ENCODE peak calls at places on chromosomes 3 and 15, in five cellular contexts. One of them, this sample, is unnamed.

GRCh38 chr3:11367116-11367781 is 95.1 kb downstream of the ATG7 start:
- DNase-seq in breast epithelium: no peak
- DNase-seq in body of pancreas: peak
- DNase-seq in A549: no peak
- DNase-seq in HCT116: no peak
- DNase-seq in this sample: no peak

GRCh38 chr3:45145223-45145622 is 955 bp downstream of the CDCP1 start:
- DNase-seq in breast epithelium: peak
- DNase-seq in body of pancreas: no peak
- DNase-seq in A549: no peak
- DNase-seq in HCT116: no peak
- DNase-seq in this sample: no peak

GRCh38 chr3:116423945-116424344 is 21.3 kb downstream of the LSAMP start:
- DNase-seq in breast epithelium: no peak
- DNase-seq in body of pancreas: no peak
- DNase-seq in A549: no peak
- DNase-seq in HCT116: no peak
- DNase-seq in this sample: no peak

GRCh38 chr15:94840794-94841587 is 609.6 kb downstream of the MCTP2 start:
- DNase-seq in breast epithelium: no peak
- DNase-seq in body of pancreas: no peak
- DNase-seq in A549: no peak
- DNase-seq in HCT116: no peak
- DNase-seq in this sample: no peak

GRCh38 chr3:132435911-132436425 is 18.7 kb downstream of the DNAJC13 start:
- DNase-seq in breast epithelium: no peak
- DNase-seq in body of pancreas: no peak
- DNase-seq in A549: no peak
- DNase-seq in HCT116: no peak
- DNase-seq in this sample: no peak

GRCh38 chr15:81105521-81105920 is 28.5 kb upstream of the CFAP161 start:
- DNase-seq in breast epithelium: no peak
- DNase-seq in body of pancreas: no peak
- DNase-seq in A549: no peak
- DNase-seq in HCT116: no peak
- DNase-seq in this sample: no peak

GRCh38 chr3:14814473-14814872 is 4.3 kb upstream of the FGD5 start:
- DNase-seq in breast epithelium: no peak
- DNase-seq in body of pancreas: no peak
- DNase-seq in A549: no peak
- DNase-seq in HCT116: no peak
- DNase-seq in this sample: no peak

GRCh38 chr15:42719051-42719450 is 17.9 kb downstream of the CDAN1 start:
- DNase-seq in breast epithelium: no peak
- DNase-seq in body of pancreas: no peak
- DNase-seq in A549: no peak
- DNase-seq in HCT116: no peak
- DNase-seq in this sample: no peak

GRCh38 chr15:91973481-91973880 is 120.0 kb downstream of the SLCO3A1 start:
- DNase-seq in breast epithelium: no peak
- DNase-seq in body of pancreas: no peak
- DNase-seq in A549: no peak
- DNase-seq in HCT116: no peak
- DNase-seq in this sample: no peak

GRCh38 chr3:17320266-17320665 is 422.2 kb downstream of the TBC1D5 start:
- DNase-seq in breast epithelium: no peak
- DNase-seq in body of pancreas: no peak
- DNase-seq in A549: no peak
- DNase-seq in HCT116: no peak
- DNase-seq in this sample: no peak

GRCh38 chr3:54873059-54873695 is 54.7 kb downstream of the LRTM1 start:
- DNase-seq in breast epithelium: no peak
- DNase-seq in body of pancreas: no peak
- DNase-seq in A549: no peak
- DNase-seq in HCT116: no peak
- DNase-seq in this sample: no peak

GRCh38 chr3:128603313-128603712 is 47.3 kb downstream of the RPN1 start:
- DNase-seq in breast epithelium: no peak
- DNase-seq in body of pancreas: no peak
- DNase-seq in A549: no peak
- DNase-seq in HCT116: no peak
- DNase-seq in this sample: no peak

GRCh38 chr15:65086680-65087111 is 10.2 kb downstream of the KBTBD13 start:
- DNase-seq in breast epithelium: peak
- DNase-seq in body of pancreas: no peak
- DNase-seq in A549: peak
- DNase-seq in HCT116: no peak
- DNase-seq in this sample: no peak

GRCh38 chr15:82852906-82853635 is 43.6 kb downstream of the WHAMM start:
- DNase-seq in breast epithelium: peak
- DNase-seq in body of pancreas: no peak
- DNase-seq in A549: no peak
- DNase-seq in HCT116: no peak
- DNase-seq in this sample: peak

GRCh38 chr3:17678116-17678741 is 64.2 kb downstream of the TBC1D5 start:
- DNase-seq in breast epithelium: no peak
- DNase-seq in body of pancreas: no peak
- DNase-seq in A549: no peak
- DNase-seq in HCT116: no peak
- DNase-seq in this sample: no peak

GRCh38 chr15:70127288-70127746 is 29.6 kb upstream of the TLE3 start:
- DNase-seq in breast epithelium: peak
- DNase-seq in body of pancreas: peak
- DNase-seq in A549: no peak
- DNase-seq in HCT116: no peak
- DNase-seq in this sample: peak

GRCh38 chr3:127736801-127737539 is 64.2 kb downstream of the ABTB1 start:
- DNase-seq in breast epithelium: no peak
- DNase-seq in body of pancreas: no peak
- DNase-seq in A549: no peak
- DNase-seq in HCT116: no peak
- DNase-seq in this sample: no peak

GRCh38 chr15:74200394-74200793 is 2.2 kb downstream of the STRA6 start:
- DNase-seq in breast epithelium: peak
- DNase-seq in body of pancreas: peak
- DNase-seq in A549: peak
- DNase-seq in HCT116: peak
- DNase-seq in this sample: no peak

GRCh38 chr3:48232734-48233133 is 8.2 kb upstream of the ZNF589 start:
- DNase-seq in breast epithelium: peak
- DNase-seq in body of pancreas: peak
- DNase-seq in A549: peak
- DNase-seq in HCT116: peak
- DNase-seq in this sample: no peak

GRCh38 chr3:46994801-46995731 is 15.6 kb downstream of the NBEAL2 start:
- DNase-seq in breast epithelium: no peak
- DNase-seq in body of pancreas: no peak
- DNase-seq in A549: no peak
- DNase-seq in HCT116: no peak
- DNase-seq in this sample: peak

GRCh38 chr3:46997453-46998091 is 18.1 kb downstream of the NBEAL2 start:
- DNase-seq in breast epithelium: no peak
- DNase-seq in body of pancreas: no peak
- DNase-seq in A549: no peak
- DNase-seq in HCT116: no peak
- DNase-seq in this sample: no peak

GRCh38 chr3:46995901-46996562 is 16.6 kb downstream of the NBEAL2 start:
- DNase-seq in breast epithelium: no peak
- DNase-seq in body of pancreas: no peak
- DNase-seq in A549: no peak
- DNase-seq in HCT116: no peak
- DNase-seq in this sample: no peak

GRCh38 chr3:46998121-46998851 is 18.8 kb downstream of the NBEAL2 start:
- DNase-seq in breast epithelium: no peak
- DNase-seq in body of pancreas: peak
- DNase-seq in A549: peak
- DNase-seq in HCT116: peak
- DNase-seq in this sample: peak

GRCh38 chr3:46996689-46997452 is 17.4 kb downstream of the NBEAL2 start:
- DNase-seq in breast epithelium: no peak
- DNase-seq in body of pancreas: no peak
- DNase-seq in A549: no peak
- DNase-seq in HCT116: no peak
- DNase-seq in this sample: peak
- TF ChIP-seq POLR2A in breast epithelium: no peak
- TF ChIP-seq POLR2A in body of pancreas: no peak
- TF ChIP-seq POLR2A in A549: no peak
- TF ChIP-seq POLR2A in HCT116: no peak
- TF ChIP-seq POLR2A in this sample: no peak

DNA sequence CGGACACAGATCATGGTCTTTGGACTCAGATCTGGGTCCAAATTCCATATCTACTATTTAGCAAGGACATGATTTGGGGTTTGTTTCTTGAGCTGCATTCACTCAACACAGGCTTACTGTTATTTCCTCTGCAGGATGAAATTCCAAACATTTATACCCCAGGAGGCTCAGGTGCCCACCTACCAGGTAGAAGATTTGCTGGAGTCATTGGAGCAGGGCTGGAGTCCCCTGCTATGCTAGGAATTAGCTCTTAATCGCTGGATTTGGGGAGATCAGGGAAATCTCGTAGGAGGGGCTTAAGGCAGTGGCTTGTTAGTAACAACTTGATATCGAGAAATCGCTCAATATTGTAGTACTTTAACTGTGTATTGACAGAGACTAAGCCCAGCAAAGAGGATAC is 193.0 kb downstream of the IL20RB start:
- DNase-seq in breast epithelium: no peak
- DNase-seq in body of pancreas: no peak
- DNase-seq in A549: no peak
- DNase-seq in HCT116: no peak
- DNase-seq in this sample: no peak
- TF ChIP-seq POLR2A in breast epithelium: no peak
- TF ChIP-seq POLR2A in body of pancreas: no peak
- TF ChIP-seq POLR2A in A549: no peak
- TF ChIP-seq POLR2A in HCT116: no peak
- TF ChIP-seq POLR2A in this sample: no peak

GRCh38 chr3:195100903-195101591 is 169.9 kb downstream of the XXYLT1 start:
- DNase-seq in breast epithelium: no peak
- DNase-seq in body of pancreas: peak
- DNase-seq in A549: no peak
- DNase-seq in HCT116: no peak
- DNase-seq in this sample: peak

GRCh38 chr3:195103623-195104022 is 167.3 kb downstream of the XXYLT1 start:
- DNase-seq in breast epithelium: no peak
- DNase-seq in body of pancreas: no peak
- DNase-seq in A549: no peak
- DNase-seq in HCT116: no peak
- DNase-seq in this sample: no peak

GRCh38 chr3:195102609-195103467 is 168.1 kb downstream of the XXYLT1 start:
- DNase-seq in breast epithelium: no peak
- DNase-seq in body of pancreas: peak
- DNase-seq in A549: peak
- DNase-seq in HCT116: peak
- DNase-seq in this sample: no peak

GRCh38 chr3:195099976-195100755 is 170.8 kb downstream of the XXYLT1 start:
- DNase-seq in breast epithelium: no peak
- DNase-seq in body of pancreas: no peak
- DNase-seq in A549: no peak
- DNase-seq in HCT116: no peak
- DNase-seq in this sample: peak

GRCh38 chr3:195101927-195102608 is 168.9 kb downstream of the XXYLT1 start:
- DNase-seq in breast epithelium: no peak
- DNase-seq in body of pancreas: no peak
- DNase-seq in A549: no peak
- DNase-seq in HCT116: no peak
- DNase-seq in this sample: peak
- TF ChIP-seq POLR2A in breast epithelium: no peak
- TF ChIP-seq POLR2A in body of pancreas: no peak
- TF ChIP-seq POLR2A in A549: no peak
- TF ChIP-seq POLR2A in HCT116: no peak
- TF ChIP-seq POLR2A in this sample: no peak

GRCh38 chr15:31323627-31324026 is 3.0 kb upstream of the KLF13 start:
- DNase-seq in breast epithelium: no peak
- DNase-seq in body of pancreas: no peak
- DNase-seq in A549: no peak
- DNase-seq in HCT116: no peak
- DNase-seq in this sample: no peak
- TF ChIP-seq POLR2A in breast epithelium: no peak
- TF ChIP-seq POLR2A in body of pancreas: no peak
- TF ChIP-seq POLR2A in A549: no peak
- TF ChIP-seq POLR2A in HCT116: no peak
- TF ChIP-seq POLR2A in this sample: no peak

GRCh38 chr3:184186184-184186901 is at the start of gene ABCF3:
- DNase-seq in breast epithelium: no peak
- DNase-seq in body of pancreas: peak
- DNase-seq in A549: no peak
- DNase-seq in HCT116: no peak
- DNase-seq in this sample: peak
- TF ChIP-seq POLR2A in breast epithelium: peak
- TF ChIP-seq POLR2A in body of pancreas: peak
- TF ChIP-seq POLR2A in A549: peak
- TF ChIP-seq POLR2A in HCT116: no peak
- TF ChIP-seq POLR2A in this sample: peak

GRCh38 chr15:40694706-40695468 is at the start of gene RAD51:
- DNase-seq in breast epithelium: peak
- DNase-seq in body of pancreas: peak
- DNase-seq in A549: peak
- DNase-seq in HCT116: peak
- DNase-seq in this sample: peak
- TF ChIP-seq POLR2A in breast epithelium: peak
- TF ChIP-seq POLR2A in body of pancreas: peak
- TF ChIP-seq POLR2A in A549: peak
- TF ChIP-seq POLR2A in HCT116: peak
- TF ChIP-seq POLR2A in this sample: peak